ENCODE peak calls at places on chromosomes 7 and 10, in seven cellular contexts. F, E, X, P, R, O and H are unnamed samples.

GRCh38 chr7:34453150-34453549 is 204.9 kb upstream of the NPSR1 start:
- DNase-seq in F (no peak), X (no peak), P (no peak), E (no peak), O (no peak), R (no peak), H (no peak)

GRCh38 chr10:94403034-94403822 is 887 bp downstream of the TBC1D12 start:
- DNase-seq in R (peak), E (peak), F (peak), X (peak), O (peak), P (peak), H (peak)

GRCh38 chr7:11985971-11986370 is 154.0 kb upstream of the THSD7A start:
- DNase-seq in E (no peak), F (no peak), P (no peak), O (no peak), X (no peak), R (no peak), H (no peak)

GRCh38 chr10:60139798-60140566 is 233.6 kb upstream of the CCDC6 start:
- DNase-seq in P (no peak), E (no peak), O (no peak), R (no peak), F (no peak), X (no peak), H (no peak)

GRCh38 chr7:78296689-78297371 is 498.3 kb downstream of the PHTF2 start:
- DNase-seq in F (peak), R (no peak), P (no peak), E (no peak), O (no peak), X (no peak), H (no peak)

GRCh38 chr7:86733783-86734182 is 90.1 kb downstream of the GRM3 start:
- DNase-seq in X (no peak), R (no peak), O (no peak), F (no peak), E (no peak), P (no peak), H (no peak)

GRCh38 chr10:98087309-98087708 is 47.1 kb upstream of the R3HCC1L start:
- DNase-seq in E (no peak), P (no peak), F (no peak), O (no peak), R (no peak), X (peak), H (no peak)

GRCh38 chr7:69577221-69577620 is 21.1 kb upstream of the AUTS2 start:
- DNase-seq in P (no peak), R (no peak), E (no peak), X (no peak), F (no peak), O (no peak), H (no peak)

GRCh38 chr7:28617308-28617707 is 205.0 kb downstream of the CREB5 start:
- DNase-seq in O (no peak), E (no peak), X (no peak), R (no peak), P (no peak), F (no peak), H (no peak)

GRCh38 chr10:79431891-79432831 is 13.3 kb downstream of the ZCCHC24 start:
- DNase-seq in R (no peak), X (no peak), E (no peak), F (no peak), P (peak), O (no peak), H (no peak)

GRCh38 chr7:21107101-21107500 is 320.4 kb upstream of the SP8 start:
- DNase-seq in E (no peak), P (no peak), O (no peak), F (no peak), R (no peak), X (no peak), H (no peak)
- H3K27ac ChIP-seq in E (no peak), P (no peak), O (no peak), F (peak), R (no peak), X (no peak), H (no peak)

GRCh38 chr7:71313562-71313961 is 181.6 kb downstream of the GALNT17 start:
- DNase-seq in R (no peak), O (no peak), E (no peak), F (no peak), P (no peak), X (no peak), H (no peak)

GRCh38 chr7:71311576-71311975 is 179.6 kb downstream of the GALNT17 start:
- DNase-seq in F (no peak), R (no peak), O (no peak), P (no peak), E (no peak), X (no peak), H (no peak)

GRCh38 chr7:71312755-71313490 is 181.0 kb downstream of the GALNT17 start:
- DNase-seq in O (no peak), R (no peak), P (no peak), E (no peak), F (no peak), X (no peak), H (no peak)

GRCh38 chr7:71303566-71303965 is 171.6 kb downstream of the GALNT17 start:
- DNase-seq in E (no peak), R (no peak), P (no peak), X (no peak), F (no peak), O (no peak), H (no peak)

GRCh38 chr7:71308105-71308504 is 176.2 kb downstream of the GALNT17 start:
- DNase-seq in R (no peak), O (no peak), X (no peak), E (peak), P (peak), F (no peak), H (no peak)
- H3K27ac ChIP-seq in R (peak), O (no peak), X (no peak), E (peak), P (peak), F (peak), H (no peak)

DNA sequence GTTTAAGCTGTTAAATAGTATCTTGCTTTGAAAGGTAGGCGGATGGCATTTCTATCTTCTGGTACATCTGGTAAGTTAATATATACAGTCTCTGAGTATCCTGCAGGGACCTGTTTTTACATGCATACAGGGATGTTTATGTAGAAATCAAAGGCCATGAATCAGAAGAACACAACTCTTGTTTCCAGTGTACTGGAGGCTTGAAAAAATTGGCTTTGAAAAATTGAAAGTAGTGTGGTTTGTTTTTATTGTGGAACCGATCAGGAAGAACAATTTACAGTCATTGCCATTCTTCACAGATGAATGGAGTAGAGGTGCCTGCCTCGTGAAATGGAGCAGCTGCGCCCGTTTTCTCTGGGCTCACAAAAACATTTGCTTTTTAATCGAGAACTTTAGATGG is 54.0 kb upstream of the RPA3 start:
- DNase-seq in O (no peak), R (no peak), E (no peak), F (no peak), X (no peak), P (no peak), H (no peak)
- H3K27ac ChIP-seq in O (no peak), R (no peak), E (no peak), F (no peak), X (no peak), P (no peak), H (no peak)

GRCh38 chr10:80506189-80506575 is 31.5 kb upstream of the SH2D4B start:
- DNase-seq in P (no peak), R (no peak), F (no peak), E (no peak), X (no peak), O (no peak), H (no peak)
- H3K27ac ChIP-seq in P (peak), R (peak), F (peak), E (peak), X (peak), O (peak), H (peak)

DNA sequence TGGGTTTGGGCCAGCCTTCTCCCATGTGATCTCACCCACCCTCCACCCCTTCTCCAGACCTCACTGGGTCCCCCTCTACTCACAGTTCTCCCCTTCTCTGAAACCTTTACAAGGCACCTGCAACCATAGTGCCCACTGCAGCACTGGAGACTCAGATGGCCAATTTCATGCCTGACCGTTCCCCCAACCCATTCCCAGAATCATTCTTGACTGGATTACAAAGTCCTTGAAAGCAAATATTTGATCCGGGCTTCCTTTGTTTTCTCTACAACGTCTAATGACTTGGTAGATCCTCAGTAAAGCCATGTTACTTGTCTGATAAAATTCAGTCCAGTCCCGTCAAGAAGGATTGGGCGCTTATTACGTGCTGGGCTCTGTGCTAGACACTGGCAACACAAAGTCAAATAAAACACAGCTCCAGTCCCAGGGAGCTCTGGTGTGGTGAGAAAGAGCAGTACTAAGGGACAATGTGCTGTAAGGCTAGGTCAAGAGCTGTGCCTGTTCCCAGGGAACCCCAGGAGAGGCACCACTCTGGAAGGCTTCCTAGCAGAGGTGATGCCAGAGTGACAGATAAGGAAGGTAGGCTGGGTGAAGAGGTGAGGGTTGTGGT is 36.5 kb downstream of the SH3PXD2A start:
- DNase-seq in X (no peak), E (no peak), F (no peak), R (no peak), P (no peak), O (no peak), H (no peak)
- H3K27ac ChIP-seq in X (no peak), E (no peak), F (peak), R (no peak), P (no peak), O (no peak), H (no peak)

GRCh38 chr10:5092848-5093790 is 1.1 kb upstream of the AKR1C3 start:
- DNase-seq in E (no peak), F (no peak), O (no peak), X (no peak), P (no peak), R (no peak), H (no peak)

GRCh38 chr10:5095687-5096086 is 1.5 kb downstream of the AKR1C3 start:
- DNase-seq in P (no peak), O (no peak), E (no peak), F (no peak), R (no peak), X (no peak), H (no peak)

GRCh38 chr10:5092375-5092774 is 1.8 kb upstream of the AKR1C3 start:
- DNase-seq in F (no peak), X (no peak), R (no peak), E (no peak), P (no peak), O (no peak), H (no peak)

GRCh38 chr10:5096108-5096507 is 1.9 kb downstream of the AKR1C3 start:
- DNase-seq in R (no peak), P (no peak), O (no peak), F (no peak), X (no peak), E (no peak), H (no peak)

DNA sequence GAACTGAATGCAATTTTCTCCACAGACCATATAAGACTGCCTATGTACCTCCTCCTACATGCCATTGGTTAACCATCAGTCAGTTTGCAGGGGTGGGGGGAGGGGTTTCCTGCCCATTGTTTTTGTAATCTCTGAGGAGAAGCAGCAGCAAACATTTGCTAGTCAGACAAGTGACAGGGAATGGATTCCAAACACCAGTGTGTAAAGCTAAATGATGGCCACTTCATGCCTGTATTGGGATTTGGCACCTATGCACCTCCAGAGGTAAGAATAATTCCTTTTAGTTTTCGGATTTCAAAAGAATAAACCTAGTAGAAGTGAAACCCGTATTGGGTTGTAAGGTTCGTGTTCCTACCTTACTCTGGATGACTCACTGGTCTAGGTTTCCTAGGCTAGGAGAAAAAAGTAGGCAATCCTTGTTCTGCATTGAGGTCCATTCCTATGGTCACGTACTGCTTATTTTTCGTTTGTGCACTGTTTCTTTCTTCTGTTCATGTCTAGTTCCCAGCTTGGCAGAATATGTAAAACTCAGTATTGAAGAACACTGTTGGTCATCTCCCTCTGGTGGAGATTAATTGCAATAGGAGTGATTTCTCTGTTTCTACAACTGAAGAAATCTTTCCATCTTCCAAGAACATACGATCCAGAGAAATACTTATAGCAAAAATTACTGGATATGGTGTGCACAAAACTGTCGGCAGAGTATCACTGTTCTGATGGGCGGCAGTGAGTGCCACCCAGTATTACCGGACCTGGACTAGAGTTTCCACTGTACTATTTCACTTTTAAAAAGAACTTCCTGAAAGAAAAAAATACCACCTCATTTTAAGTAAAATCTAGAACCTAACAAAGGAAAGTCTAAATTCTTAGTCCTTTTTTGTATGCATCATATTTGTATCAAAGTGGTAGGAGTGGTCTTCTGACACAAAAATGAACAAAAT is at the start of gene AKR1C3:
- DNase-seq in E (peak), O (no peak), P (no peak), F (no peak), R (no peak), X (peak), H (no peak)
- H3K27ac ChIP-seq in E (peak), O (peak), P (peak), F (peak), R (peak), X (no peak), H (no peak)

DNA sequence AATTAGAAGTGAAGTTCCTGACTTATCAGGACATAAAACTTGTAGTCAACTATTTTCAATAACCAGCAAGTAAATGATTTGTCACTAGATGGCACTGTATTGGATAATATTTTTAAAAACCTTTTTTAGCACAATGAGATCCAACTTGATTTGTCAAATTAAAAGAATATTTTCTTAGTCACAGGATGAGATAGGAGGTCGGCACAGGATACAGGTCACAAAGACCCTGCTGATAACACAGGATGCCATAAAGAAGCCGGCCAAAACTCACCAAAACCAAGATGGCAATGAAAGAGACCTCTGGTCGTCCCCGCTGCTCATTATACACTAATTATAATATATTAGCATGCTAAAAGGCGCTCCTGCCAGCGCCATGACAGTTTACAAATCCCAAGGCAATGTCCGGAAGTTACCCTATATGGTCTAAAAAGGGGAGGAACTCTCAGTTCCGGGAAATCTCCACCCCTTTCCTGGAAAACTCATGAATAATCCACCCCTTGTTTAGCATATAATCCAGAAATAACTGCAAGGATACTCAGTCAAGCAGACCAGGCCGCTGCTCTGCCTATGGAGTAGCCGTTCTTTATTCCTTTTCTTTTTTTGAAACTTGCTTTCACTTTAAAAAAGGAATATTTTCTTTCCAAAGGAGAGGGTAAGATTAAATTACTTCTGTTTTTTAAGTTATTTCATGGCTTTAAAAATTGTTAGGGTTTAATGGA is 255.7 kb upstream of the MKLN1 start:
- DNase-seq in F (peak), P (peak), R (no peak), O (no peak), X (peak), E (peak), H (no peak)
- H3K27ac ChIP-seq in F (peak), P (peak), R (peak), O (peak), X (peak), E (peak), H (peak)